ENCODE peak calls at places on chromosomes 1 and 21, in eight cellular contexts. S is astrocyte of the spinal cord, A is HFF-Myc, O is GM23338, M is lower lobe of right lung, G is left ventricle myocardium inferior, R is PC-3, V is B cell. N is an unnamed sample.

GRCh38 chr1:116987256-116987555 is 14.4 kb upstream of the CD101 start:
- DNase-seq in S (no peak), A (no peak), O (no peak), M (no peak), G (no peak), R (no peak), V (no peak), N (no peak)

GRCh38 chr1:119783354-119784126 is 14.8 kb upstream of the HMGCS2 start:
- DNase-seq in S (no peak), A (no peak), O (no peak), M (no peak), G (no peak), R (peak), V (no peak), N (no peak)

GRCh38 chr1:235933483-235934116 is 66.9 kb upstream of the LYST start:
- DNase-seq in S (no peak), A (no peak), O (no peak), M (peak), G (no peak), R (no peak), V (peak), N (no peak)

GRCh38 chr1:109980324-109981127 is 4.0 kb upstream of the AHCYL1 start:
- DNase-seq in S (no peak), A (no peak), O (peak), M (peak), G (no peak), R (peak), V (no peak), N (no peak)

GRCh38 chr1:116122955-116123757 is 12.0 kb downstream of the MAB21L3 start:
- DNase-seq in S (peak), A (peak), O (no peak), M (peak), G (no peak), R (peak), V (no peak), N (peak)

GRCh38 chr1:52632732-52633290 is at the start of gene SHISAL2A:
- DNase-seq in S (no peak), A (no peak), O (peak), M (peak), G (peak), R (no peak), V (peak), N (no peak)

GRCh38 chr1:7177021-7177420 is 391.8 kb downstream of the CAMTA1 start:
- DNase-seq in S (no peak), A (no peak), O (no peak), M (no peak), G (no peak), R (no peak), V (no peak), N (peak)

GRCh38 chr1:211813590-211813989 is 17.0 kb downstream of the LPGAT1 start:
- DNase-seq in S (peak), A (no peak), O (no peak), M (peak), G (peak), R (peak), V (no peak), N (no peak)

GRCh38 chr1:65958561-65959350 is 166.1 kb downstream of the PDE4B start:
- DNase-seq in S (peak), A (peak), O (peak), M (peak), G (no peak), R (peak), V (peak), N (no peak)

GRCh38 chr21:45590246-45590725 is 48.0 kb upstream of the SLC19A1 start:
- DNase-seq in S (peak), A (no peak), O (peak), M (peak), G (peak), R (peak), V (peak), N (no peak)

GRCh38 chr21:45589686-45590245 is 47.5 kb upstream of the SLC19A1 start:
- DNase-seq in S (no peak), A (no peak), O (peak), M (peak), G (no peak), R (no peak), V (no peak), N (peak)

GRCh38 chr21:45592208-45592619 is 50.0 kb upstream of the SLC19A1 start:
- DNase-seq in S (no peak), A (no peak), O (no peak), M (peak), G (no peak), R (no peak), V (peak), N (no peak)

GRCh38 chr21:45591619-45592207 is 49.5 kb upstream of the SLC19A1 start:
- DNase-seq in S (no peak), A (no peak), O (no peak), M (no peak), G (no peak), R (no peak), V (no peak), N (no peak)

DNA sequence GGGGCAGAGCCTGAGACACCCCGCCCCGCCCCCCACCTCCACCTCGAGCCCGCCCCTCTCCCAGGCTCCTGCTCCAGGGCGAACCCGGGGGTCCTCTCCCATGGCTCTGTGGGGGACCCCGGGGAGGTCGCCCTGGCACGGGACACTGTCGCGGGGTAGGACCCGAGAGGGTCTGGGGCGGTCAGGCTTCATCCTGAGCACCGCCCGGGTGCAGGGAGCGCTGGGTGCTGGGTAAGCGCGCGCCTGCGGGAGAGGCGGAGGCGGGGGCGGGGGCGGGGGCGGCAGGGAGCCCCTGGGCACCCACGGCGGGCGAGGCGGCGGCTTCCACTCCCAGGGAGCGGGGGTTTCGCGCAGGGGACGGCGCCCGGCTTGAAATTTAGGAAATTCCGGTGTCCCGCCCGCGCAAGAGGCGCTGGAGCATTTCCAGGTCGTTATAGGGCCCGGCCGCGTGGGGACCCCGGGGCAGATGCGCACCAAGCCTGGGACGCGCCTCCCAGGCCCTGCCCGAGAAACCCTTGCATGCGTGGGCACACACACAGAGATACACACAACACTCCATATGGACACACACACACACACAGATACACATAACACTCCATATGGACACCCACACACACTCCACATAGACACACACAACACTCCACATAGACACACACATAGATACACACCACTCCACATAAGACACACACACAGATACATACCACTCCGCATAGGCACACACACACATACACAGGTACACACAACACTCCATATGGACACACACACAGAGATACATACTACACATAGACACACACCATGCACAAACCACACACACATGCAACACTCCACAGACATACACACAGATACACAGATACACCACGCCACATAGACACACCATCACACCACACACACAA is 48.7 kb upstream of the SLC19A1 start:
- DNase-seq in S (no peak), A (no peak), O (peak), M (peak), G (peak), R (peak), V (no peak), N (no peak)
- TF ChIP-seq CTCF in S (no peak), A (no peak), O (no peak), M (no peak), G (no peak), R (no peak), V (no peak), N (no peak)

GRCh38 chr1:184641894-184642293 is 112.8 kb downstream of the EDEM3 start:
- DNase-seq in S (no peak), A (no peak), O (no peak), M (no peak), G (no peak), R (no peak), V (no peak), N (no peak)

GRCh38 chr1:184643661-184644060 is 111.0 kb downstream of the EDEM3 start:
- DNase-seq in S (no peak), A (no peak), O (no peak), M (no peak), G (no peak), R (no peak), V (no peak), N (no peak)

GRCh38 chr1:184646824-184647223 is 107.8 kb downstream of the EDEM3 start:
- DNase-seq in S (no peak), A (no peak), O (no peak), M (no peak), G (no peak), R (no peak), V (no peak), N (no peak)

GRCh38 chr1:184647471-184647870 is 107.2 kb downstream of the EDEM3 start:
- DNase-seq in S (no peak), A (no peak), O (no peak), M (no peak), G (no peak), R (no peak), V (no peak), N (no peak)

DNA sequence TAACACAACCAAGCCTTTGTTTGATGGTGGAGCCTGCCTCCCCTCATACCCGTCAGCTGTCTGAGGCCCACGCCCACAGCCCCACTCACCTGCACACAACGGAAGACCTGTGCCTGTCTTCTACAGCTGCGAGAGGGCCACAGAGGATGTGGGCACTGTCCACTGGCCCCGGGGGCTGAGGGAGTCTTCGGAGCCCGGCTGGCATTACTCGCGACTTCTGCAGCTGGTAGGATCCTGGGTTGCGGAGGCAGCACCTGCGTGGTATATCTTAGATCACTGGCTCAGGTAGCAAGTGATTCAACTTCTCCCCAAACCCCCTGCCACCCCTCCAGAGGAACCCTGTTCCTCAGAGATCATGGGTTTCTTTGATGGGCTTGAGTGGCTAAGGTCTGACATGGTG is 109.9 kb downstream of the EDEM3 start:
- DNase-seq in S (no peak), A (no peak), O (no peak), M (no peak), G (no peak), R (no peak), V (no peak), N (no peak)
- TF ChIP-seq CTCF in S (no peak), A (no peak), O (no peak), M (no peak), G (no peak), R (no peak), V (no peak), N (no peak)

GRCh38 chr1:39689214-39689613 is 2.0 kb downstream of the HPCAL4 start:
- DNase-seq in S (no peak), A (no peak), O (no peak), M (no peak), G (no peak), R (no peak), V (no peak), N (no peak)

GRCh38 chr1:39685071-39685470 is 6.2 kb downstream of the HPCAL4 start:
- DNase-seq in S (no peak), A (no peak), O (no peak), M (no peak), G (no peak), R (no peak), V (no peak), N (no peak)

GRCh38 chr1:39689635-39690034 is 1.6 kb downstream of the HPCAL4 start:
- DNase-seq in S (no peak), A (no peak), O (no peak), M (no peak), G (no peak), R (no peak), V (no peak), N (no peak)

GRCh38 chr1:39688706-39689105 is 2.5 kb downstream of the HPCAL4 start:
- DNase-seq in S (no peak), A (no peak), O (no peak), M (no peak), G (no peak), R (peak), V (no peak), N (no peak)

GRCh38 chr1:39687243-39687642 is 4.0 kb downstream of the HPCAL4 start:
- DNase-seq in S (no peak), A (no peak), O (no peak), M (no peak), G (no peak), R (no peak), V (no peak), N (no peak)
- TF ChIP-seq CTCF in S (no peak), A (no peak), O (no peak), M (no peak), G (no peak), R (no peak), V (no peak), N (no peak)

DNA sequence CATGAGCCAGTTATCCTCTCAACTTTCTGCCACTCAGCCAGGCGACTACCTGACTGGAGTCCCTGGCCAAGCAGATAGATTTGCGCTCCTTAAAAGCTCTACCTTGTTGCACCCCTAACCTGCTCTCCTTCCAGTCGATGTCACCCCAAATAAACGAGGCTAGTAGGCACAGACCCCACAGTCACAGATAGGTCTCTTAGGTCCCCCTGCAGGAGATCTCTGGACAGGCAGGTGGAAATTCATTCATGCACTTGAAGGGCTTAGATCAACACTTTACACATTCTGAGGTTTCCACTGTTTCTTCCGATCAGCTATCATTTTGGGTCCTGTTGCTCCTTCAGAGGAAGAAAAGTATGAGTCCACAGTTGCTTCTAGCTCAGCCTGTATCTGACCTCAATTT is 272.6 kb upstream of the FMN2 start:
- DNase-seq in S (no peak), A (no peak), O (peak), M (no peak), G (no peak), R (no peak), V (no peak), N (no peak)
- TF ChIP-seq CTCF in S (peak), A (peak), O (peak), M (no peak), G (no peak), R (peak), V (no peak), N (no peak)

GRCh38 chr1:156691665-156692408 is 13.5 kb downstream of the CRABP2 start:
- DNase-seq in S (peak), A (no peak), O (peak), M (no peak), G (no peak), R (peak), V (no peak), N (no peak)
- TF ChIP-seq CTCF in S (peak), A (peak), O (peak), M (no peak), G (no peak), R (no peak), V (no peak), N (peak)

DNA sequence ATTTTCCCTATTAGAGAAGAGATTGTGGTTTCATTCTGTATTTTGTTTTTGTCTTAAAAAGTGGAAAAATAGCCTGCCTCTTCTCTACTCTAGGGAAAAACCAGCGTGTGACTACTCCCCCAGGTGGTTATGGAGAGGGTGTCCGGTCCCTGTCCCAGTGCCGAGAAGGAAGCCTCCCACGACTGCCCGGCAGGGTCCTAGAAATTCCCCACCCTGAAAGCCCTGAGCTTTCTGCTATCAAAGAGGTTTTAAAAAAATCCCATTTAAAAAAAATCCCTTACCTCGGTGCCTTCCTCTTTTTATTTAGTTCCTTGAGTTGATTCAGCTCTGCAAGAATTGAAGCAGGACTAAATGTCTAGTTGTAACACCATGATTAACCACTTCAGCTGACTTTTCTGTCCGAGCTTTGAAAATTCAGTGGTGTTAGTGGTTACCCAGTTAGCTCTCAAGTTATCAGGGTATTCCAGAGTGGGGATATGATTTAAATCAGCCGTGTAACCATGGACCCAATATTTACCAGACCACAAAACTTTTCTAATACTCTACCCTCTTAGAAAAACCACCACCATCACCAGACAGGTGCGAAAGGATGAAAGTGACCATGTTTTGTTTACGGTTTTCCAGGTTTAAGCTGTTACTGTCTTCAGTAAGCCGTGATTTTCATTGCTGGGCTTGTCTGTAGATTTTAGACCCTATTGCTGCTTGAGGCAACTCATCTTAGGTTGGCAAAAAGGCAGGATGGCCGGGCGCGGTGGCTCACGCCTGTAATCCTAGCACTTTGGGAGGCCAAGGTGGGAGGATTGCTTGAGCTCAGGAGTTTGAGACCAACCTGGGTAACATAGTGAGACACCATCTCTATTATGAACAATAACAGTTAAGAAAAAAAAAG is 34.9 kb upstream of the TDRD10 start:
- DNase-seq in S (no peak), A (no peak), O (peak), M (no peak), G (no peak), R (no peak), V (no peak), N (no peak)
- TF ChIP-seq CTCF in S (peak), A (peak), O (peak), M (no peak), G (peak), R (peak), V (no peak), N (peak)

GRCh38 chr1:192488058-192488457 is 87.5 kb upstream of the RGS1 start:
- DNase-seq in S (no peak), A (no peak), O (peak), M (no peak), G (no peak), R (peak), V (no peak), N (no peak)
- TF ChIP-seq CTCF in S (no peak), A (peak), O (peak), M (peak), G (peak), R (peak), V (no peak), N (peak)

N was measured in osteocyte.